ENCODE peak calls at places on chromosomes 2 and 18, in ten cellular contexts. H, F, X, R, L, V, N, G, B and K are unnamed samples.
A peak's percentile ranks its signal among the peaks of the same experiment; 100 is the strongest.

GRCh38 chr18:34978953-34979608 is 62.1 kb upstream of the MAPRE2 start:
- DNase-seq in V (peak; percentile 87), X (peak; percentile 74), N (peak; percentile 60), G (peak; percentile 39), F (peak; percentile 99), H (peak; percentile 87), L (peak; percentile 73), R (peak; percentile 95), B (peak; percentile 87), K (no peak)

GRCh38 chr2:2573658-2574293 is 242.7 kb upstream of the MYT1L start:
- DNase-seq in F (no peak), X (no peak), L (peak; percentile 25), G (no peak), H (peak; percentile 37), V (no peak), N (no peak), B (peak; percentile 18), R (no peak), K (no peak)

GRCh38 chr2:217222511-217222910 is 362.6 kb upstream of the TNP1 start:
- DNase-seq in V (no peak), X (no peak), G (no peak), N (no peak), R (peak; percentile 36), L (no peak), H (no peak), B (peak; percentile 91), F (no peak), K (no peak)

GRCh38 chr2:158194229-158194628 is 92.6 kb downstream of the UPP2 start:
- DNase-seq in N (no peak), G (no peak), X (no peak), R (no peak), L (no peak), F (no peak), V (no peak), H (no peak), B (no peak), K (no peak)

GRCh38 chr2:233823731-233824121 is 30.6 kb downstream of the HJURP start:
- DNase-seq in B (no peak), R (no peak), L (peak; percentile 72), V (no peak), G (no peak), F (no peak), H (no peak), N (no peak), X (peak; percentile 3), K (no peak)

GRCh38 chr18:28153485-28154065 is 23.4 kb downstream of the CDH2 start:
- DNase-seq in R (peak; percentile 60), F (no peak), V (no peak), B (no peak), X (no peak), H (no peak), G (no peak), N (no peak), L (no peak), K (no peak)

GRCh38 chr2:124261456-124261855 is 236.4 kb downstream of the CNTNAP5 start:
- DNase-seq in L (no peak), G (no peak), N (no peak), R (no peak), X (no peak), V (no peak), H (no peak), B (no peak), F (no peak), K (no peak)

GRCh38 chr18:7946724-7947377 is 379.7 kb downstream of the PTPRM start:
- DNase-seq in F (peak; percentile 72), R (peak; percentile 89), N (no peak), H (peak; percentile 79), X (peak; percentile 29), G (no peak), L (no peak), B (no peak), V (peak; percentile 67), K (no peak)

GRCh38 chr2:41928593-41928992 is 119.2 kb upstream of the PKDCC start:
- DNase-seq in H (peak; percentile 72), V (no peak), N (peak; percentile 39), F (no peak), R (peak; percentile 80), B (no peak), L (no peak), X (no peak), G (no peak), K (no peak)

GRCh38 chr2:100470898-100471514 is 724 bp downstream of the NMS start:
- DNase-seq in R (peak; percentile 7), X (no peak), F (no peak), L (no peak), V (peak; percentile 17), G (peak; percentile 21), H (no peak), N (no peak), B (peak; percentile 39), K (no peak)

GRCh38 chr18:34650121-34650545 is 60.0 kb upstream of the DTNA start:
- DNase-seq in F (peak; percentile 5), N (peak; percentile 19), L (no peak), B (peak; percentile 23), X (no peak), G (no peak), V (peak; percentile 20), R (peak; percentile 88), H (no peak), K (no peak)

GRCh38 chr2:138501427-138502252 is at the start of gene SPOPL:
- DNase-seq in B (peak; percentile 91), H (peak; percentile 89), F (peak; percentile 90), G (peak; percentile 94), V (peak; percentile 92), L (peak; percentile 98), N (peak; percentile 88), R (peak; percentile 74), X (peak; percentile 95), K (peak; percentile 26)
- TF ChIP-seq CTCF in B (no peak), H (no peak), F (no peak), G (peak; percentile 52), V (no peak), L (peak; percentile 58), N (no peak), R (no peak), X (peak; percentile 33), K (no peak)

GRCh38 chr2:218983263-218983970 is 1.6 kb downstream of the FEV start:
- DNase-seq in X (no peak), B (no peak), G (no peak), V (no peak), F (no peak), H (no peak), R (no peak), N (no peak), L (no peak), K (no peak)

GRCh38 chr2:218982312-218983262 is 2.4 kb downstream of the FEV start:
- DNase-seq in V (no peak), F (no peak), L (no peak), H (no peak), B (peak; percentile 53), X (no peak), R (no peak), N (no peak), G (no peak), K (no peak)

GRCh38 chr2:218981390-218982311 is 3.3 kb downstream of the FEV start:
- DNase-seq in F (no peak), B (peak; percentile 44), N (no peak), H (peak; percentile 34), V (peak; percentile 31), X (peak; percentile 46), R (peak; percentile 12), L (peak; percentile 76), G (peak; percentile 45), K (no peak)

GRCh38 chr2:218980800-218981389 is 4.1 kb downstream of the FEV start:
- DNase-seq in F (no peak), L (peak; percentile 63), R (no peak), H (no peak), X (no peak), B (peak; percentile 40), N (no peak), G (no peak), V (no peak), K (no peak)

DNA sequence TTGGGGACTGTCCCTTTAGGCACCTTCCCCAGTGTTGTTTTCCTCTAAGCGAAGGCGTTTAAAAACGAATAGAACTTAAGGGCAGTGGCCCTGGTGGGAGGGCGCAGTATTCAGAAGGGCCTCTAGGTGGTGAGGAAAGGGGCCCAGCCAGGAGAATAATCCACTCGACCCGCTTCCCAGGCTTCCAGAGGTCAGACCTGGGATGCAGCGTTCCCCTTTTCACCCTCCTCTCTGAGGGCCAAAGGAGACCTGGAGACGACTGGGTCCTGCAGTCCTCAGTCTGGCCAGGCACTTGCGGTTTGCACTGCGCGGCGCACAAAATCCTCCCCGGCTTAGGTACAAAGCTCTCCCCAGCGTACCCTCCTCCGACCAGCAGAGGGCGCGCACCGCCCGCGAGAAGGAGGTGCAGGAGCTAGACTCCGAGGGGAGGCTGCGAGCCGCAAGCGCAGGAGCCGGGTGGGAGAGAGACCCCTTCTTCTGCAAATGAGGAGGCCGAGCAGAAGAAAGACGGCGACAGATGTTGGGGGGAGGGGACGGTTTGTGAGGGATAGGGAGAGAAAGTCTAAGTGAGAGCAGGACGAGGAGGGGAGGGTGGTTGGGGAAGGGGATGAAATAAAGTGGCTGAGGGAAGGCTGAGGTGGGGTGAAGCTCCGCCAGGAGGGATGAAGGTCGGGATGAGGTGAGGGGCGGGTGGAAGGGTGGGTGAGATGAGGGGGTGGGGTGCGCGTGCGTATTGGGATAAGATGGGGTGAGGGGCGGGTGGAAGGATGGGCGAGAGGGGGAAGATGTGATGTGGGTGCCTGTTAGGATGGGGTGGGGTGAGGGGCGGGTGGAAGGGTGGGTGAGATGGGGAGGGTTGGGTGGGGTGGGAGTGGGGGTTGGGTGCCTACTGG is 4.9 kb downstream of the FEV start:
- DNase-seq in V (peak; percentile 83), H (peak; percentile 89), B (peak; percentile 88), X (peak; percentile 89), F (peak; percentile 81), N (peak; percentile 67), R (peak; percentile 65), G (peak; percentile 80), L (peak; percentile 94), K (no peak)
- H3K4me3 ChIP-seq in V (no peak overlapping the region), H (peak overlapping the region; percentile 16), B (no peak overlapping the region), X (no peak overlapping the region), F (no peak overlapping the region), N (no peak overlapping the region), R (no peak overlapping the region), G (peak overlapping the region; percentile 38), L (no peak overlapping the region), K (no peak overlapping the region)

GRCh38 chr2:218671654-218672566 is at the start of the genes RNF25 and STK36:
- DNase-seq in L (peak; percentile 95), N (peak; percentile 82), F (peak; percentile 82), X (peak; percentile 84), G (peak; percentile 87), B (peak; percentile 89), V (peak; percentile 84), H (peak; percentile 84), R (peak; percentile 90), K (peak; percentile 25)
- TF ChIP-seq POLR2A in L (peak; percentile 39), N (peak; percentile 59), F (peak; percentile 86), X (peak; percentile 84), G (no peak), B (peak; percentile 61), V (peak; percentile 62), H (peak; percentile 88), R (peak; percentile 76), K (peak; percentile 61)

DNA sequence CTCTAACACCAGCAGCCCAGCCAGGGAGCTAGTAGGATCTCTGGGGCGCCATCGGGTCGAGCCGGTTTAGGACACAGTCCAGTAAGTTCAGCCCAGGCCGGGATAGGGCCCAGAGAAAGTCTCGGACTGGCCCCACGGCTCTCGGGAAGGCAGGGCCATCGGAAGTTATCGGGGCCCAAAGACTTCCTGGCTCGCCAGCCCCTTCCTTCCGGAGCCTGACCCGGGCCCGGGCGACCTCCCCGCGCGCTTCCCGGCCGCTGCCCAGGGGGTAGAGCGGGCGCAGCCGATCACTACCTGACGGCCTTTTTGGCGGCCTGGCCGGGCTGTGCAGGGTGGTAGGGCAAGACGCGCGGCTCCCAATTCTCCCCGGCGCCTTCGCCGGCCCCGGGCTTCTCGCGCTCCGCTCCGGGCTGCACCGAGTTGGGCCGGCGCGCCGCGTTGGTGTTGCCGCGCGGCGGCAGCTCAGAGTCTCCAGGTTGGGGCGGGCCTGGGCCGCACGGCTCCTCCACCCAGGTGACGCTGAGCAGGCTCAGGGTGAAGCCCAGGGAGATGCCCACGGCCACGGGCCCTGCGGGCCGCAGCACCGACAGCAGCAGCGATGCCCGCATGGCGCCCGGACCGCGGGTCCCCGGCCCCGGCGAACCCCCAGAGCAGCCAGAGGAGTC is 546 bp downstream of the CHPF start:
- DNase-seq in X (peak; percentile 41), V (peak; percentile 58), B (peak; percentile 56), L (no peak), H (no peak), G (no peak), F (peak; percentile 14), R (peak; percentile 16), N (no peak), K (no peak)
- TF ChIP-seq CTCF in X (no peak), V (no peak), B (no peak), L (no peak), H (no peak), G (no peak), F (no peak), R (no peak), N (no peak), K (peak; percentile 10)